ENCODE peak calls at places on chromosome 22, in nine cellular contexts. One of them, this sample, is unnamed. For H3K9me3, the result is how much of the 10 kb centered on the place peaks cover.

GRCh38 chr22:20107471-20107901 is 8.4 kb upstream of the RANBP1 start:
- DNase-seq in transverse colon: no peak
- DNase-seq in neuronal stem cell: no peak
- DNase-seq in neural progenitor cell: no peak
- DNase-seq in naive thymus-derived CD4-positive, alpha-beta T cell: no peak
- DNase-seq in CD8-positive, alpha-beta T cell: no peak
- DNase-seq in H9: no peak
- DNase-seq in heart left ventricle: no peak
- DNase-seq in CD8-positive, alpha-beta memory T cell: peak
- DNase-seq in this sample: no peak

GRCh38 chr22:26321469-26321913 is 107.6 kb upstream of the ASPHD2 start:
- DNase-seq in transverse colon: no peak
- DNase-seq in neuronal stem cell: no peak
- DNase-seq in neural progenitor cell: no peak
- DNase-seq in naive thymus-derived CD4-positive, alpha-beta T cell: no peak
- DNase-seq in CD8-positive, alpha-beta T cell: no peak
- DNase-seq in H9: no peak
- DNase-seq in heart left ventricle: peak
- DNase-seq in CD8-positive, alpha-beta memory T cell: no peak
- DNase-seq in this sample: no peak

GRCh38 chr22:45638834-45639746 is 32.5 kb upstream of the ATXN10 start:
- DNase-seq in transverse colon: peak
- DNase-seq in neuronal stem cell: no peak
- DNase-seq in neural progenitor cell: no peak
- DNase-seq in naive thymus-derived CD4-positive, alpha-beta T cell: no peak
- DNase-seq in CD8-positive, alpha-beta T cell: no peak
- DNase-seq in H9: no peak
- DNase-seq in heart left ventricle: peak
- DNase-seq in CD8-positive, alpha-beta memory T cell: no peak
- DNase-seq in this sample: no peak

GRCh38 chr22:45688606-45689080 is 17.0 kb downstream of the ATXN10 start:
- DNase-seq in transverse colon: no peak
- DNase-seq in neuronal stem cell: no peak
- DNase-seq in neural progenitor cell: no peak
- DNase-seq in naive thymus-derived CD4-positive, alpha-beta T cell: no peak
- DNase-seq in CD8-positive, alpha-beta T cell: no peak
- DNase-seq in H9: no peak
- DNase-seq in heart left ventricle: no peak
- DNase-seq in CD8-positive, alpha-beta memory T cell: no peak
- DNase-seq in this sample: no peak

GRCh38 chr22:33035276-33035863 is 22.8 kb downstream of the SYN3 start:
- DNase-seq in transverse colon: no peak
- DNase-seq in neuronal stem cell: no peak
- DNase-seq in neural progenitor cell: no peak
- DNase-seq in naive thymus-derived CD4-positive, alpha-beta T cell: no peak
- DNase-seq in CD8-positive, alpha-beta T cell: no peak
- DNase-seq in H9: peak
- DNase-seq in heart left ventricle: no peak
- DNase-seq in CD8-positive, alpha-beta memory T cell: no peak
- DNase-seq in this sample: no peak

GRCh38 chr22:32023251-32023827 is 19.7 kb upstream of the SLC5A1 start:
- DNase-seq in transverse colon: no peak
- DNase-seq in neuronal stem cell: no peak
- DNase-seq in neural progenitor cell: no peak
- DNase-seq in naive thymus-derived CD4-positive, alpha-beta T cell: no peak
- DNase-seq in CD8-positive, alpha-beta T cell: no peak
- DNase-seq in H9: no peak
- DNase-seq in heart left ventricle: no peak
- DNase-seq in CD8-positive, alpha-beta memory T cell: no peak
- DNase-seq in this sample: no peak

GRCh38 chr22:26188341-26188740 is 19.1 kb downstream of the SEZ6L start:
- DNase-seq in transverse colon: no peak
- DNase-seq in neuronal stem cell: no peak
- DNase-seq in neural progenitor cell: no peak
- DNase-seq in naive thymus-derived CD4-positive, alpha-beta T cell: no peak
- DNase-seq in CD8-positive, alpha-beta T cell: no peak
- DNase-seq in H9: no peak
- DNase-seq in heart left ventricle: no peak
- DNase-seq in CD8-positive, alpha-beta memory T cell: no peak
- DNase-seq in this sample: no peak

GRCh38 chr22:44067033-44067432 is 42.9 kb downstream of the PARVB start:
- DNase-seq in transverse colon: no peak
- DNase-seq in neuronal stem cell: no peak
- DNase-seq in neural progenitor cell: no peak
- DNase-seq in naive thymus-derived CD4-positive, alpha-beta T cell: no peak
- DNase-seq in CD8-positive, alpha-beta T cell: no peak
- DNase-seq in H9: no peak
- DNase-seq in heart left ventricle: no peak
- DNase-seq in CD8-positive, alpha-beta memory T cell: no peak
- DNase-seq in this sample: no peak

GRCh38 chr22:46355369-46355995 is 20.0 kb downstream of the TRMU start:
- DNase-seq in transverse colon: peak
- DNase-seq in neuronal stem cell: peak
- DNase-seq in neural progenitor cell: peak
- DNase-seq in naive thymus-derived CD4-positive, alpha-beta T cell: peak
- DNase-seq in CD8-positive, alpha-beta T cell: peak
- DNase-seq in H9: peak
- DNase-seq in heart left ventricle: peak
- DNase-seq in CD8-positive, alpha-beta memory T cell: peak
- DNase-seq in this sample: no peak

GRCh38 chr22:41021039-41021654 is 70.0 kb downstream of the RBX1 start:
- DNase-seq in transverse colon: peak
- DNase-seq in neuronal stem cell: no peak
- DNase-seq in neural progenitor cell: peak
- DNase-seq in naive thymus-derived CD4-positive, alpha-beta T cell: no peak
- DNase-seq in CD8-positive, alpha-beta T cell: no peak
- DNase-seq in H9: peak
- DNase-seq in heart left ventricle: no peak
- DNase-seq in CD8-positive, alpha-beta memory T cell: no peak
- DNase-seq in this sample: no peak

GRCh38 chr22:19175026-19175601 is 3.4 kb downstream of the SLC25A1 start:
- DNase-seq in transverse colon: no peak
- DNase-seq in neuronal stem cell: no peak
- DNase-seq in neural progenitor cell: peak
- DNase-seq in naive thymus-derived CD4-positive, alpha-beta T cell: no peak
- DNase-seq in CD8-positive, alpha-beta T cell: no peak
- DNase-seq in H9: no peak
- DNase-seq in heart left ventricle: no peak
- DNase-seq in CD8-positive, alpha-beta memory T cell: no peak
- DNase-seq in this sample: no peak

GRCh38 chr22:20031732-20032406 is 11.0 kb downstream of the TANGO2 start:
- DNase-seq in transverse colon: peak
- DNase-seq in neuronal stem cell: no peak
- DNase-seq in neural progenitor cell: no peak
- DNase-seq in naive thymus-derived CD4-positive, alpha-beta T cell: no peak
- DNase-seq in CD8-positive, alpha-beta T cell: no peak
- DNase-seq in H9: peak
- DNase-seq in heart left ventricle: no peak
- DNase-seq in CD8-positive, alpha-beta memory T cell: peak
- DNase-seq in this sample: peak

GRCh38 chr22:45805413-45805812 is 133.8 kb downstream of the ATXN10 start:
- DNase-seq in transverse colon: no peak
- DNase-seq in neuronal stem cell: no peak
- DNase-seq in neural progenitor cell: no peak
- DNase-seq in naive thymus-derived CD4-positive, alpha-beta T cell: no peak
- DNase-seq in CD8-positive, alpha-beta T cell: no peak
- DNase-seq in H9: no peak
- DNase-seq in heart left ventricle: no peak
- DNase-seq in CD8-positive, alpha-beta memory T cell: no peak
- DNase-seq in this sample: no peak

GRCh38 chr22:35177811-35178210 is 79.5 kb upstream of the HMGXB4 start:
- DNase-seq in transverse colon: no peak
- DNase-seq in neuronal stem cell: no peak
- DNase-seq in neural progenitor cell: peak
- DNase-seq in naive thymus-derived CD4-positive, alpha-beta T cell: no peak
- DNase-seq in CD8-positive, alpha-beta T cell: no peak
- DNase-seq in H9: peak
- DNase-seq in heart left ventricle: no peak
- DNase-seq in CD8-positive, alpha-beta memory T cell: no peak
- DNase-seq in this sample: no peak

GRCh38 chr22:19717691-19718254 is 3.5 kb downstream of the SEPTIN5 start:
- DNase-seq in transverse colon: peak
- DNase-seq in neuronal stem cell: no peak
- DNase-seq in neural progenitor cell: peak
- DNase-seq in naive thymus-derived CD4-positive, alpha-beta T cell: peak
- DNase-seq in CD8-positive, alpha-beta T cell: peak
- DNase-seq in H9: peak
- DNase-seq in heart left ventricle: peak
- DNase-seq in CD8-positive, alpha-beta memory T cell: peak
- DNase-seq in this sample: peak

GRCh38 chr22:41576877-41577276 is 12.8 kb downstream of the PMM1 start:
- DNase-seq in transverse colon: peak
- DNase-seq in neuronal stem cell: peak
- DNase-seq in neural progenitor cell: peak
- DNase-seq in naive thymus-derived CD4-positive, alpha-beta T cell: peak
- DNase-seq in CD8-positive, alpha-beta T cell: no peak
- DNase-seq in H9: peak
- DNase-seq in heart left ventricle: peak
- DNase-seq in CD8-positive, alpha-beta memory T cell: no peak
- DNase-seq in this sample: no peak

GRCh38 chr22:50578776-50579310 is 616 bp upstream of the CPT1B start:
- DNase-seq in transverse colon: no peak
- DNase-seq in neuronal stem cell: no peak
- DNase-seq in neural progenitor cell: no peak
- DNase-seq in naive thymus-derived CD4-positive, alpha-beta T cell: no peak
- DNase-seq in CD8-positive, alpha-beta T cell: no peak
- DNase-seq in H9: no peak
- DNase-seq in heart left ventricle: no peak
- DNase-seq in CD8-positive, alpha-beta memory T cell: no peak
- DNase-seq in this sample: no peak

GRCh38 chr22:24146791-24147353 is 34.4 kb upstream of the SUSD2 start:
- DNase-seq in transverse colon: peak
- DNase-seq in neuronal stem cell: no peak
- DNase-seq in neural progenitor cell: peak
- DNase-seq in naive thymus-derived CD4-positive, alpha-beta T cell: no peak
- DNase-seq in CD8-positive, alpha-beta T cell: no peak
- DNase-seq in H9: peak
- DNase-seq in heart left ventricle: no peak
- DNase-seq in CD8-positive, alpha-beta memory T cell: no peak
- DNase-seq in this sample: no peak

GRCh38 chr22:27435839-27436581 is 365.5 kb downstream of the MN1 start:
- DNase-seq in transverse colon: peak
- DNase-seq in neuronal stem cell: peak
- DNase-seq in neural progenitor cell: peak
- DNase-seq in naive thymus-derived CD4-positive, alpha-beta T cell: no peak
- DNase-seq in CD8-positive, alpha-beta T cell: no peak
- DNase-seq in H9: no peak
- DNase-seq in heart left ventricle: peak
- DNase-seq in CD8-positive, alpha-beta memory T cell: no peak
- DNase-seq in this sample: no peak
- H3K9me3 ChIP-seq in transverse colon: under half
- H3K9me3 ChIP-seq in neuronal stem cell: under half
- H3K9me3 ChIP-seq in neural progenitor cell: under half
- H3K9me3 ChIP-seq in naive thymus-derived CD4-positive, alpha-beta T cell: under half
- H3K9me3 ChIP-seq in CD8-positive, alpha-beta T cell: under half
- H3K9me3 ChIP-seq in H9: under half
- H3K9me3 ChIP-seq in heart left ventricle: under half
- H3K9me3 ChIP-seq in CD8-positive, alpha-beta memory T cell: under half
- H3K9me3 ChIP-seq in this sample: under half

GRCh38 chr22:48670317-48670716 is 1157.4 kb downstream of the BRD1 start:
- DNase-seq in transverse colon: no peak
- DNase-seq in neuronal stem cell: no peak
- DNase-seq in neural progenitor cell: no peak
- DNase-seq in naive thymus-derived CD4-positive, alpha-beta T cell: no peak
- DNase-seq in CD8-positive, alpha-beta T cell: no peak
- DNase-seq in H9: no peak
- DNase-seq in heart left ventricle: no peak
- DNase-seq in CD8-positive, alpha-beta memory T cell: no peak
- DNase-seq in this sample: no peak
- H3K9me3 ChIP-seq in transverse colon: under half
- H3K9me3 ChIP-seq in neuronal stem cell: under half
- H3K9me3 ChIP-seq in neural progenitor cell: under half
- H3K9me3 ChIP-seq in naive thymus-derived CD4-positive, alpha-beta T cell: under half
- H3K9me3 ChIP-seq in CD8-positive, alpha-beta T cell: under half
- H3K9me3 ChIP-seq in H9: under half
- H3K9me3 ChIP-seq in heart left ventricle: under half
- H3K9me3 ChIP-seq in CD8-positive, alpha-beta memory T cell: under half
- H3K9me3 ChIP-seq in this sample: under half

DNA sequence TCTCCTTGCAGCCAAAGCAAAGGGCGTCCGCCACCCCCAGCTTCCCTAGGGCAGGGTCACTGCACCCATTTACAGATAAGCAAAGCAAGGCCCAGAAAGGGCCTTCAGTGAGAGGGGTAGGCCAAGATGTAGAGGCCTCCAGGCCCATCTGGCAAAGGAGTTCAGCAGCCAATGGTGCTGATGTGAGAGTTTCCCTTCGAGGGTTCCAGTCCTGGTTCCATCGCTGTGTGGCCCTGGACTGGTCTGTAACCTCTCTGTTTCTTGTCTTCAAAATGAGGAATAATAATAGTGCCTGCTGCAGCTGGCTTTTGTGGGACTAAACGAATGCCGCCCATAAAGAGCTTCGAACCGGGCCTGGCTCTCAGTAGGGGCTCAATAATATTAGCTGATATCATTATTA is 4.0 kb downstream of the ELFN2 start:
- DNase-seq in transverse colon: no peak
- DNase-seq in neuronal stem cell: no peak
- DNase-seq in neural progenitor cell: no peak
- DNase-seq in naive thymus-derived CD4-positive, alpha-beta T cell: no peak
- DNase-seq in CD8-positive, alpha-beta T cell: no peak
- DNase-seq in H9: no peak
- DNase-seq in heart left ventricle: no peak
- DNase-seq in CD8-positive, alpha-beta memory T cell: no peak
- DNase-seq in this sample: no peak
- H3K9me3 ChIP-seq in transverse colon: under half
- H3K9me3 ChIP-seq in neuronal stem cell: under half
- H3K9me3 ChIP-seq in neural progenitor cell: under half
- H3K9me3 ChIP-seq in naive thymus-derived CD4-positive, alpha-beta T cell: under half
- H3K9me3 ChIP-seq in CD8-positive, alpha-beta T cell: under half
- H3K9me3 ChIP-seq in H9: under half
- H3K9me3 ChIP-seq in heart left ventricle: under half
- H3K9me3 ChIP-seq in CD8-positive, alpha-beta memory T cell: under half
- H3K9me3 ChIP-seq in this sample: under half

DNA sequence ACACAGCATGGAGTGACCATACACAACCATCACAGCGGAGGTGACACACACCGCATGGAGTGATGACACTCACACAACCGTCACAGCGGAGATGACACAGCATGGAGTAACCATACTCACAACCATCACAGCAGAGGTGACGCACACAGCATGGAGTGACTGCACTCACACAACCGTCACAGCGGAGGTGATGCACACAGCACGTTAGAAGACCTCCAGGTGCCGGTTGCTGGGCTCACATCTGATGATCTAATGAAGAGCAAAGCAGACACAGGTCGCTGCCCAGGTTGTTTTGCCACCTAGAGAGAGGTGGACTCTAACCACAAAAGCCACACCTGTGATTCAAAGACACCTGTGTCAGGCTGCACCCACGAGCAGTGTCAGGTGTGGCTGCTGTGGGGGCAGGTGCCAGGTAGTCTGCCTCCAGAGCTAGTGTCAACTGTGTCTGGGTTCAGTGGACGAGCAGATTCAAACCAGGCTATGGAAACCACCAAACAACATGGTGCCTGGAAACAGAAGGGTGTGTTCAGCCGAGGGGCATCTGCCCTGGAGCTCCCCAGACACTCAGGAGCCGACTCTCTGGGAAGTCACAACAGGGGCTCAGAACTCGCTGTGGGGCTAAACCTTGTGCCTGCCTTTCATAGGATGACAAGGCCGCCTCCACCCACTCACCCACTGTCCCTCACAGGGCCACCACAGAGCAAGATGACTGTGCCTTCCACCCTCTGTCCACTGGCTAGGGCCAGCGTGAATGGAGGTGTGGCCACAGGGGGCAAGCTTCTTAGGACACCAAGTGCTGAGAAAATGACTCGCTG is 608.2 kb downstream of the TBC1D22A start:
- DNase-seq in transverse colon: no peak
- DNase-seq in neuronal stem cell: no peak
- DNase-seq in neural progenitor cell: no peak
- DNase-seq in naive thymus-derived CD4-positive, alpha-beta T cell: no peak
- DNase-seq in CD8-positive, alpha-beta T cell: no peak
- DNase-seq in H9: no peak
- DNase-seq in heart left ventricle: no peak
- DNase-seq in CD8-positive, alpha-beta memory T cell: no peak
- DNase-seq in this sample: no peak
- H3K9me3 ChIP-seq in transverse colon: under half
- H3K9me3 ChIP-seq in neuronal stem cell: under half
- H3K9me3 ChIP-seq in neural progenitor cell: under half
- H3K9me3 ChIP-seq in naive thymus-derived CD4-positive, alpha-beta T cell: under half
- H3K9me3 ChIP-seq in CD8-positive, alpha-beta T cell: under half
- H3K9me3 ChIP-seq in H9: half or more
- H3K9me3 ChIP-seq in heart left ventricle: under half
- H3K9me3 ChIP-seq in CD8-positive, alpha-beta memory T cell: under half
- H3K9me3 ChIP-seq in this sample: under half